ENCODE peak calls at places on chromosome 17, in nine cellular contexts. H is stromal cell of bone marrow, T is ovary, S is skeletal muscle cell, I is RCC 7860, Y is head of caudate nucleus, W is ureter, M is HS-5, L is astrocyte of the spinal cord. F is an unnamed sample.

GRCh38 chr17:50318551-50319310 is 27.2 kb upstream of the XYLT2 start:
- DNase-seq in H (no peak), T (no peak), S (no peak), I (no peak), Y (no peak), W (no peak), M (no peak), L (no peak), F (no peak)

GRCh38 chr17:81541123-81541522 is 11.0 kb downstream of the FAAP100 start:
- DNase-seq in H (no peak), T (no peak), S (no peak), I (no peak), Y (no peak), W (no peak), M (no peak), L (no peak), F (no peak)

GRCh38 chr17:66799839-66800537 is 34.9 kb upstream of the CACNG5 start:
- DNase-seq in H (no peak), T (no peak), S (no peak), I (no peak), Y (no peak), W (no peak), M (no peak), L (no peak), F (no peak)

GRCh38 chr17:28963841-28964240 is 12.5 kb upstream of the PHF12 start:
- DNase-seq in H (no peak), T (no peak), S (no peak), I (no peak), Y (no peak), W (no peak), M (no peak), L (no peak), F (no peak)

GRCh38 chr17:82603981-82604448 is 44.2 kb downstream of the WDR45B start:
- DNase-seq in H (no peak), T (no peak), S (no peak), I (no peak), Y (peak), W (peak), M (no peak), L (no peak), F (peak)

GRCh38 chr17:61508912-61509311 is 56.7 kb downstream of the TBX4 start:
- DNase-seq in H (no peak), T (no peak), S (no peak), I (no peak), Y (no peak), W (no peak), M (no peak), L (no peak), F (no peak)

GRCh38 chr17:7838291-7839075 is 4.5 kb downstream of the KDM6B start:
- DNase-seq in H (no peak), T (peak), S (no peak), I (no peak), Y (peak), W (no peak), M (no peak), L (peak), F (peak)

GRCh38 chr17:65243838-65244237 is 106.7 kb downstream of the RGS9 start:
- DNase-seq in H (peak), T (no peak), S (no peak), I (peak), Y (peak), W (no peak), M (no peak), L (peak), F (peak)

GRCh38 chr17:50737118-50737698 is 17.8 kb downstream of the LUC7L3 start:
- DNase-seq in H (no peak), T (no peak), S (no peak), I (no peak), Y (no peak), W (no peak), M (no peak), L (no peak), F (no peak)

GRCh38 chr17:1481736-1482135 is 10.8 kb downstream of the MYO1C start:
- DNase-seq in H (no peak), T (no peak), S (no peak), I (no peak), Y (no peak), W (no peak), M (no peak), L (no peak), F (no peak)

GRCh38 chr17:29733151-29733550 is 110.4 kb upstream of the CORO6 start:
- DNase-seq in H (no peak), T (no peak), S (no peak), I (no peak), Y (no peak), W (no peak), M (no peak), L (no peak), F (peak)

GRCh38 chr17:57817299-57817698 is 32.5 kb downstream of the MRPS23 start:
- DNase-seq in H (no peak), T (no peak), S (no peak), I (no peak), Y (no peak), W (no peak), M (no peak), L (no peak), F (no peak)

GRCh38 chr17:57025876-57026275 is 47.9 kb downstream of the SCPEP1 start:
- DNase-seq in H (no peak), T (no peak), S (no peak), I (no peak), Y (no peak), W (no peak), M (no peak), L (no peak), F (no peak)

GRCh38 chr17:18250259-18250658 is 8.3 kb downstream of the FLII start:
- DNase-seq in H (no peak), T (no peak), S (no peak), I (no peak), Y (no peak), W (no peak), M (no peak), L (no peak), F (no peak)

GRCh38 chr17:65018612-65019290 is 37.8 kb downstream of the GNA13 start:
- DNase-seq in H (no peak), T (no peak), S (peak), I (no peak), Y (no peak), W (no peak), M (no peak), L (no peak), F (no peak)

GRCh38 chr17:77254961-77255741 is 114.4 kb downstream of the SEC14L1 start:
- DNase-seq in H (peak), T (no peak), S (peak), I (peak), Y (no peak), W (peak), M (peak), L (peak), F (peak)

GRCh38 chr17:40560592-40561293 is 4.5 kb downstream of the CCR7 start:
- DNase-seq in H (peak), T (no peak), S (no peak), I (peak), Y (no peak), W (peak), M (no peak), L (peak), F (peak)

GRCh38 chr17:81368623-81369022 is 26.6 kb upstream of the BAHCC1 start:
- DNase-seq in H (no peak), T (no peak), S (no peak), I (no peak), Y (no peak), W (no peak), M (no peak), L (no peak), F (no peak)

GRCh38 chr17:74678541-74678940 is 34.2 kb downstream of the CD300LF start:
- DNase-seq in H (no peak), T (no peak), S (no peak), I (no peak), Y (no peak), W (no peak), M (no peak), L (no peak), F (no peak)

GRCh38 chr17:78120537-78120936 is 8.0 kb downstream of the TMC6 start:
- DNase-seq in H (no peak), T (no peak), S (no peak), I (no peak), Y (no peak), W (no peak), M (no peak), L (no peak), F (no peak)

GRCh38 chr17:34146440-34147043 is 108.5 kb upstream of the CCL2 start:
- DNase-seq in H (no peak), T (no peak), S (no peak), I (peak), Y (peak), W (no peak), M (no peak), L (no peak), F (no peak)

GRCh38 chr17:46072998-46073397 is 73.9 kb downstream of the STH start:
- DNase-seq in H (no peak), T (no peak), S (peak), I (peak), Y (no peak), W (no peak), M (peak), L (peak), F (peak)

GRCh38 chr17:1965556-1966273 is 59.4 kb downstream of the RTN4RL1 start:
- DNase-seq in H (no peak), T (no peak), S (no peak), I (no peak), Y (no peak), W (no peak), M (no peak), L (no peak), F (no peak)

GRCh38 chr17:29838961-29839360 is 91.1 kb downstream of the SSH2 start:
- DNase-seq in H (no peak), T (no peak), S (no peak), I (no peak), Y (peak), W (no peak), M (no peak), L (peak), F (peak)

GRCh38 chr17:1229354-1229890 is 40.8 kb upstream of the BHLHA9 start:
- DNase-seq in H (no peak), T (peak), S (no peak), I (no peak), Y (peak), W (peak), M (no peak), L (no peak), F (no peak)

GRCh38 chr17:83078378-83079339 is 750 bp upstream of the METRNL start:
- DNase-seq in H (no peak), T (no peak), S (no peak), I (no peak), Y (no peak), W (no peak), M (no peak), L (no peak), F (no peak)

GRCh38 chr17:44969144-44969780 is 1.2 kb upstream of the C1QL1 start:
- DNase-seq in H (no peak), T (no peak), S (no peak), I (peak), Y (no peak), W (no peak), M (no peak), L (no peak), F (no peak)

GRCh38 chr17:61832463-61832862 is 30.9 kb downstream of the BRIP1 start:
- DNase-seq in H (no peak), T (no peak), S (no peak), I (no peak), Y (no peak), W (no peak), M (no peak), L (no peak), F (no peak)

GRCh38 chr17:55273579-55274370 is 9.0 kb downstream of the HLF start:
- DNase-seq in H (peak), T (no peak), S (no peak), I (no peak), Y (peak), W (no peak), M (no peak), L (no peak), F (no peak)

GRCh38 chr17:54967621-54968258 is 714 bp downstream of the COX11 start:
- DNase-seq in H (peak), T (no peak), S (no peak), I (peak), Y (no peak), W (no peak), M (no peak), L (peak), F (peak)